ENCODE peak calls at places on chromosomes 3 and 15, in four cellular contexts. B is fibroblast of the aortic adventitia, E is omental fat pad, O is colonic mucosa. C is an unnamed sample.

GRCh38 chr15:87863152-87863551 is 393.4 kb downstream of the NTRK3 start:
- DNase-seq in B (peak), E (no peak), O (no peak), C (no peak)

GRCh38 chr15:56040081-56041035 is 46.9 kb upstream of the NEDD4 start:
- DNase-seq in B (peak), E (peak), O (peak), C (no peak)

GRCh38 chr3:117355566-117355965 is 646.0 kb downstream of the TUSC7 start:
- DNase-seq in B (peak), E (no peak), O (peak), C (no peak)

GRCh38 chr3:127182848-127183714 is 9.8 kb upstream of the PRR23E start:
- DNase-seq in B (no peak), E (no peak), O (peak), C (no peak)

GRCh38 chr15:58483316-58483715 is 51.5 kb downstream of the LIPC start:
- DNase-seq in B (no peak), E (no peak), O (no peak), C (no peak)

GRCh38 chr15:70036585-70037343 is 61.0 kb downstream of the TLE3 start:
- DNase-seq in B (no peak), E (no peak), O (no peak), C (no peak)

GRCh38 chr3:131794766-131795381 is 239.9 kb downstream of the CPNE4 start:
- DNase-seq in B (peak), E (no peak), O (peak), C (no peak)

GRCh38 chr3:137647179-137647578 is 116.9 kb upstream of the SOX14 start:
- DNase-seq in B (no peak), E (no peak), O (no peak), C (no peak)

GRCh38 chr15:28098766-28099554 is at the start of gene OCA2:
- DNase-seq in B (peak), E (no peak), O (peak), C (peak)

GRCh38 chr3:178097576-178097975 is 438.7 kb upstream of the KCNMB2 start:
- DNase-seq in B (peak), E (no peak), O (no peak), C (no peak)

GRCh38 chr3:62493116-62493801 is 119.9 kb upstream of the FEZF2 start:
- DNase-seq in B (peak), E (no peak), O (no peak), C (no peak)

GRCh38 chr3:194685723-194686413 is at the start of gene FAM43A:
- DNase-seq in B (peak), E (peak), O (peak), C (peak)

GRCh38 chr3:80785475-80785874 is 976.0 kb downstream of the GBE1 start:
- DNase-seq in B (no peak), E (no peak), O (no peak), C (no peak)

GRCh38 chr15:86337071-86337470 is 257.4 kb downstream of the AGBL1 start:
- DNase-seq in B (no peak), E (no peak), O (no peak), C (no peak)

GRCh38 chr3:50274371-50275104 is 4.3 kb upstream of the LSMEM2 start:
- DNase-seq in B (peak), E (peak), O (peak), C (peak)

GRCh38 chr3:107430214-107431047 is 53.2 kb downstream of the CCDC54 start:
- DNase-seq in B (peak), E (no peak), O (peak), C (no peak)

GRCh38 chr3:140552898-140553297 is 125.0 kb upstream of the TRIM42 start:
- DNase-seq in B (no peak), E (no peak), O (no peak), C (no peak)

GRCh38 chr3:34206996-34207395 is 408.6 kb downstream of the PDCD6IP start:
- DNase-seq in B (peak), E (no peak), O (no peak), C (no peak)

GRCh38 chr15:56095406-56095805 is 102.0 kb upstream of the NEDD4 start:
- DNase-seq in B (no peak), E (no peak), O (no peak), C (no peak)

GRCh38 chr15:75007216-75007615 is 11.9 kb downstream of the SCAMP5 start:
- DNase-seq in B (no peak), E (no peak), O (no peak), C (no peak)

GRCh38 chr15:88881781-88882180 is 13.6 kb downstream of the HAPLN3 start:
- DNase-seq in B (no peak), E (no peak), O (no peak), C (no peak)

GRCh38 chr3:99965077-99965476 is 147.4 kb downstream of the CMSS1 start:
- DNase-seq in B (peak), E (no peak), O (no peak), C (no peak)

GRCh38 chr3:66561374-66561773 is 60.6 kb upstream of the LRIG1 start:
- DNase-seq in B (peak), E (no peak), O (no peak), C (no peak)

GRCh38 chr3:43997788-43998373 is 243.8 kb upstream of the TOPAZ1 start:
- DNase-seq in B (no peak), E (no peak), O (no peak), C (no peak)

GRCh38 chr3:52343946-52344600 is 28.0 kb downstream of the DNAH1 start:
- DNase-seq in B (no peak), E (no peak), O (no peak), C (no peak)

GRCh38 chr3:187430576-187430975 is 62.4 kb downstream of the RTP4 start:
- DNase-seq in B (no peak), E (no peak), O (no peak), C (no peak)

GRCh38 chr3:113210608-113211369 is 568 bp upstream of the BOC start:
- DNase-seq in B (no peak), E (no peak), O (peak), C (no peak)

GRCh38 chr15:83205725-83206324 is 1.8 kb downstream of the HDGFL3 start:
- DNase-seq in B (peak), E (no peak), O (no peak), C (no peak)

GRCh38 chr3:68256635-68257034 is 602.2 kb upstream of the SUCLG2 start:
- DNase-seq in B (no peak), E (no peak), O (no peak), C (no peak)
- TF ChIP-seq CTCF in B (no peak), E (no peak), O (no peak), C (no peak)

GRCh38 chr3:10322355-10322715 is 1.4 kb upstream of the SEC13 start:
- DNase-seq in B (no peak), E (no peak), O (no peak), C (no peak)
- TF ChIP-seq CTCF in B (peak), E (no peak), O (no peak), C (peak)

GRCh38 chr15:39583586-39584265 is 2.8 kb downstream of the THBS1 start:
- DNase-seq in B (peak), E (no peak), O (peak), C (no peak)
- TF ChIP-seq CTCF in B (peak), E (no peak), O (no peak), C (no peak)

GRCh38 chr3:189146842-189147241 is 24.9 kb upstream of the TPRG1 start:
- DNase-seq in B (peak), E (no peak), O (no peak), C (no peak)

GRCh38 chr3:189148090-189148507 is 23.7 kb upstream of the TPRG1 start:
- DNase-seq in B (peak), E (peak), O (peak), C (peak)

GRCh38 chr3:189142527-189142926 is 29.2 kb upstream of the TPRG1 start:
- DNase-seq in B (no peak), E (no peak), O (no peak), C (no peak)

GRCh38 chr3:189143321-189143720 is 28.4 kb upstream of the TPRG1 start:
- DNase-seq in B (no peak), E (no peak), O (no peak), C (no peak)

DNA sequence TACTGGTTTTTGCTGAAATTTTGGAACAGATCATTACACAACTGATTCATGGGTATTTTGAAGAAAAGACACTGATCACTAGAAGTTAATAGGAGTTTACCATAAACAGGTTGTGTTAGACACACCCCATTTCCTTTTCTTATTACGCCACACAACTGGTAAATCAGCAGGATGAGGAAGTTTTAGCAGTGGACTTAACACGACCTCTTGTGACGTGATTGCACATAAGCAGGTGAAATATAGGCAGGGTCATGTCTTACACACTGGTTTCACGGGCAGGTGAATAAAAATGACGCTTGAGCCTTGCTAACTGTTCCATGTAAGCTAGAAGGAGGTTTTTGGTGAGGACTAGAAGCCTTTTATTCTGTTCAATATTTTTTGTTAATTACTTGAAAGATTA is 27.1 kb upstream of the TPRG1 start:
- DNase-seq in B (peak), E (no peak), O (peak), C (no peak)
- TF ChIP-seq CTCF in B (no peak), E (no peak), O (peak), C (no peak)

DNA sequence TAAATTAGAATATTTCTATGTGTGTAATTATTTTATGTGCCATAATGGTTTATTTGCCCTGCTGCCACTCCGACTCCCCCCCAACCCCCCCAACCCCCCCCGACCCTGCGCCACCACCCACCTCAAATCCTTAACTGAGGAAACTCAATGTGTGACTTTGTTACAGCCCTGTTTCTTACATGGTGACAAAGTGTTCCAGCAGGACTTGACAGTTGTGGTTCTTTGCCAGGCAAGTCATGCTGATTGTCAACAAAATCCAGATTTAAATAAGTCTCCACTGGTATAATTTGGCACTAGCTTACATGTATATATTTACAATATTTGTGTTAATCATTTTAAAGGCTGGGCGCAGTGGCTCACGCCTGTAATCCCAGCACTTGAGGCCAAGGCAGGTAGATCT is 7.7 kb downstream of the EBLN2 start:
- DNase-seq in B (no peak), E (no peak), O (no peak), C (no peak)
- TF ChIP-seq CTCF in B (no peak), E (no peak), O (no peak), C (no peak)

GRCh38 chr3:182796310-182796709 is 3.0 kb downstream of the ATP11B start:
- DNase-seq in B (no peak), E (no peak), O (no peak), C (no peak)
- TF ChIP-seq CTCF in B (no peak), E (no peak), O (no peak), C (no peak)

GRCh38 chr15:31023841-31024240 is 32.4 kb upstream of the MTMR10 start:
- DNase-seq in B (no peak), E (no peak), O (no peak), C (no peak)
- TF ChIP-seq CTCF in B (no peak), E (no peak), O (no peak), C (no peak)

GRCh38 chr3:152695810-152696209 is 139.1 kb upstream of the P2RY1 start:
- DNase-seq in B (no peak), E (no peak), O (no peak), C (no peak)
- TF ChIP-seq CTCF in B (no peak), E (no peak), O (no peak), C (no peak)

GRCh38 chr3:168249539-168250414 is 154.1 kb upstream of the GOLIM4 start:
- DNase-seq in B (peak), E (no peak), O (peak), C (no peak)
- TF ChIP-seq CTCF in B (no peak), E (no peak), O (peak), C (no peak)

GRCh38 chr15:64851503-64851840 is 9.8 kb downstream of the PLEKHO2 start:
- DNase-seq in B (peak), E (no peak), O (no peak), C (no peak)
- TF ChIP-seq CTCF in B (no peak), E (no peak), O (no peak), C (no peak)

C was measured in natural killer cell.